ENCODE peak calls at places on chromosomes 16 and 17, in seven cellular contexts. Y, F, D, O, T, K and N are unnamed samples.

GRCh38 chr17:550776-551175 is 163.9 kb downstream of the VPS53 start:
- DNase-seq in Y (no peak), O (no peak), D (no peak), F (peak; percentile 79), T (no peak), K (no peak), N (no peak)

GRCh38 chr16:71311553-71312158 is 22.5 kb upstream of the CMTR2 start:
- DNase-seq in F (peak; percentile 6), Y (no peak), O (peak; percentile 54), T (no peak), D (peak; percentile 70), K (peak; percentile 54), N (no peak)

GRCh38 chr16:8936421-8936820 is 27.3 kb downstream of the USP7 start:
- DNase-seq in D (no peak), Y (no peak), T (peak; percentile 37), O (peak; percentile 70), F (peak; percentile 77), K (peak; percentile 72), N (no peak)

GRCh38 chr17:75039238-75039637 is 7.5 kb downstream of the ATP5PD start:
- DNase-seq in K (no peak), O (no peak), Y (no peak), D (no peak), F (no peak), T (no peak), N (no peak)

GRCh38 chr17:81251943-81252301 is 12.8 kb downstream of the NDUFAF8 start:
- DNase-seq in O (no peak), K (no peak), T (no peak), Y (no peak), F (no peak), D (no peak), N (no peak)

GRCh38 chr16:25478476-25478875 is 213.3 kb upstream of the HS3ST4 start:
- DNase-seq in Y (no peak), O (no peak), D (no peak), K (no peak), T (no peak), F (peak; percentile 7), N (no peak)

GRCh38 chr16:83771306-83771942 is 36.4 kb upstream of the HSBP1 start:
- DNase-seq in D (no peak), O (no peak), T (no peak), F (no peak), K (no peak), Y (no peak), N (no peak)

GRCh38 chr17:37465058-37465616 is 24.6 kb upstream of the DUSP14 start:
- DNase-seq in K (no peak), T (no peak), O (no peak), D (no peak), F (peak; percentile 78), Y (no peak), N (no peak)

GRCh38 chr17:73240561-73240960 is 21.1 kb downstream of the CPSF4L start:
- DNase-seq in T (no peak), O (no peak), D (no peak), Y (no peak), F (no peak), K (no peak), N (no peak)

GRCh38 chr17:56593073-56593740 is at the start of gene NOG:
- DNase-seq in O (no peak), D (peak; percentile 73), F (peak; percentile 64), Y (no peak), K (peak; percentile 43), T (no peak), N (no peak)

GRCh38 chr17:9110501-9110900 is 89.2 kb downstream of the NTN1 start:
- DNase-seq in O (no peak), T (no peak), D (no peak), F (no peak), K (no peak), Y (no peak), N (no peak)

GRCh38 chr17:45021607-45022287 is 29.7 kb downstream of the DCAKD start:
- DNase-seq in F (peak; percentile 53), K (peak; percentile 89), D (peak; percentile 85), Y (no peak), T (no peak), O (peak; percentile 53), N (peak; percentile 89)

GRCh38 chr17:43669971-43670644 is 8.4 kb upstream of the MEOX1 start:
- DNase-seq in O (peak; percentile 52), K (peak; percentile 85), F (peak; percentile 53), T (peak; percentile 46), D (no peak), Y (no peak), N (no peak)

GRCh38 chr17:81097134-81097942 is 62.4 kb downstream of the BAIAP2 start:
- DNase-seq in Y (peak; percentile 29), F (peak; percentile 85), T (peak; percentile 60), D (peak; percentile 84), K (no peak), O (peak; percentile 65), N (peak; percentile 93)

DNA sequence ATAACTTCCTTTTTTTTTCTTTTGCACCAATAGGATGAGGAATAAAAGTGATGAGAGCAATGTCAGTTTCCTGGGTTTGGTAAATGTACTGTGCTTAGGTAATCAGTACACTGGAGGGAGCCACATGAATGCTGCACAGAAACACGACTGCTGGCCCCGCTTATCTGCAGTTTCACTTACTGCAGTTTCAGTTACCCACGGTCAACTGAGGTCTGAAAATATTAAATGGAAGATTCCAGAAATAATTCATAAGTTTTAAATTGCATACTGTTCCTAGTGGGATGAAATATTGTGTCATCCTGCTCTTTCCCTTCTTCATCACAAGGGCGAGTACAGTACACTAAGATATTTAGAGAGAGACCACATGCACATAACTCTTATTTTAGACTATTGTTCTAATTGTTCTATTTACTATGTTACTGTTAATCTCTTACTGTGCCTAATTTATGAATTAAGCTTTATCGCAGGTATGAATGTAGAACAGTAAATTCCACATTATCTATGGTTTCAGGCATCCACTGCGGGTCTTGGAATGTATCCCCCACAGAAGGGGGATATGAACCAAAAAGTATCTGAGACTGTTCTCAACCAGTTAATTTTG is 6.4 kb upstream of the LGALS3BP start:
- DNase-seq in K (peak; percentile 46), D (no peak), O (peak; percentile 43), F (peak; percentile 27), T (peak; percentile 81), Y (no peak), N (no peak)
- TF ChIP-seq CTCF in K (peak; percentile 32), D (no peak), O (peak; percentile 67), F (peak; percentile 9), T (peak; percentile 45), Y (peak; percentile 34), N (no peak)

GRCh38 chr16:5000573-5001001 is 33.1 kb downstream of the NAGPA start:
- DNase-seq in F (no peak), T (no peak), D (no peak), O (no peak), K (no peak), Y (no peak), N (no peak)

GRCh38 chr16:5003211-5003610 is 30.5 kb downstream of the NAGPA start:
- DNase-seq in K (no peak), T (no peak), O (no peak), D (no peak), F (no peak), Y (no peak), N (no peak)

GRCh38 chr16:5002699-5003143 is 31.0 kb downstream of the NAGPA start:
- DNase-seq in Y (no peak), F (no peak), O (peak; percentile 64), D (no peak), T (no peak), K (no peak), N (no peak)

GRCh38 chr16:5001986-5002385 is 31.7 kb downstream of the NAGPA start:
- DNase-seq in D (no peak), K (no peak), F (no peak), O (no peak), Y (no peak), T (no peak), N (no peak)

DNA sequence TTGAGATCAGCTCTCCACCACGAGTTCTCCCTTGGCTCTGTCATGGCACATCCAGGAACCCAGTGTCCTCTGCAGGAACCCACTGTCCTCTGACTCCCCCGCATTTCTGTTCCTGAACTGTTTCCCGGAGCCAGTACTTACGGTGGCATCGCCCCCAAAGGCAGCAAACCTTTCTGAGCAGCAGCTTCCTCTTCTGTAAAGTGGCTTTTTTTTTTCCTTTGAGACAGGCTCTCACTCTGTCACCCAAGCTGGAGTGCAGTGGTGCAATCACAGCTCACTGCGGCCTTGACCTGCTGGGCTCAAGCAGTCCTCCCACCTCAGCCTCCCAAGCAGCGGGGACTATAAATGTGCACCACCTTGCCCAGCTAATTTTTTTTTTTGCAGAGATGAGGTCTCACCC is 32.2 kb downstream of the NAGPA start:
- DNase-seq in K (no peak), F (no peak), T (no peak), D (no peak), O (no peak), Y (no peak), N (no peak)
- H3K4me3 ChIP-seq in K (no peak overlapping the region), F (no peak overlapping the region), T (no peak overlapping the region), D (no peak overlapping the region), O (no peak overlapping the region), Y (no peak overlapping the region), N (no peak overlapping the region)

GRCh38 chr17:48529191-48529979 is 1.4 kb downstream of the HOXB1 start:
- DNase-seq in F (no peak), D (no peak), T (no peak), O (no peak), K (no peak), Y (no peak), N (no peak)

GRCh38 chr17:48527742-48528028 is 3.1 kb downstream of the HOXB1 start:
- DNase-seq in O (no peak), K (no peak), F (no peak), T (no peak), Y (no peak), D (no peak), N (no peak)

GRCh38 chr17:48530208-48530886 is 464 bp downstream of the HOXB1 start:
- DNase-seq in K (no peak), D (peak; percentile 75), F (no peak), Y (no peak), T (no peak), O (no peak), N (no peak)

GRCh38 chr17:48528153-48528912 is 2.5 kb downstream of the HOXB1 start:
- DNase-seq in F (no peak), Y (no peak), D (no peak), O (no peak), K (no peak), T (no peak), N (no peak)

GRCh38 chr17:48526986-48527741 is 3.6 kb downstream of the HOXB1 start:
- DNase-seq in K (no peak), T (no peak), Y (no peak), D (peak; percentile 84), O (no peak), F (no peak), N (no peak)
- TF ChIP-seq CTCF in K (no peak), T (no peak), Y (no peak), D (no peak), O (no peak), F (no peak), N (no peak)

DNA sequence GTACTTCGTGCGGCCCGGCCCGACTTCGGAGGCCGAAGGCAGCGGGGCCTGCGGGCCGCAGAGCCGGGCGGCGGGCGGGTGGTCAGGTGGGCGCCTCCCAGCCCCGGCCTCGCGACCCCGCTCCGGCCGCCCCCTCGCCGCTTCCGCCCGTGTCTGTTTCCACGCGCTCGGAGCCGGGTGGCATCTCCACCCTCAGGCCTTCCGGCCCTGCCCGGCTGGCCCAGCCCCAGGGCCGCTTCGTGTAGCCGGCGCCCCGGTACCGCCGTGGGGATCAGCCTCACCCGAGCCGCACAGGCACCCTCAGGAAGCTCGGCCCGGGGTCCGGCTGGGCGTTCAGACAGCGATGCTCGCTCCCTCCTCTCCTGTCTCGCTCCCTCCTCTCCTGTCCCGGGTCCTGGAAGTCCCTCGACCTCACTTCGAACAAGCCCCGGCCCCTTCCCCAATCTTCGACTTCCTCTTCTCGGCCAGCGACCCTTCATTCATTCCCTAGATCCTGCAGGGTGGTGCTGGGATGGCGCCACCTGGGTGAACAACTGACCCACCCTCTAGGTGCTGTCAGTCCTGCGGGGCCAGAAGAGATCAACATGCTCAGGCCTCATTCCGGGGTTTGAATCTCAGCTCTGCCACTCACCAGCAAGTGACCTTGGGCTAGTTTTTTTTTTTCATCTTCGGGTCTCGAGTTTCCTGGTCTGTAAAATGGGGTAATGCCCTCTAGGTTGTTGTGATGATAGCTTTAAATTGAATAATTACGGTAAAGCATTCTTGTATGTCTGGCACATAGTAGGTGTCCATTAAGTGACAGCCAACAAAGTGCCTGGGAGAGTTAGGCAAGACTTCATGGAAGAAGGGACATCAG is 611 bp downstream of the VPS4A start:
- DNase-seq in Y (no peak), K (peak; percentile 81), T (no peak), O (peak; percentile 65), D (peak; percentile 77), F (peak; percentile 28), N (peak; percentile 72)
- H3K4me3 ChIP-seq in Y (peak overlapping the region; percentile 96), K (peak overlapping the region; percentile 96), T (peak overlapping the region; percentile 79), O (peak overlapping the region; percentile 74), D (peak overlapping the region; percentile 72), F (peak overlapping the region; percentile 93), N (peak overlapping the region; percentile 74)